ENCODE peak calls at places on chromosomes 5 and 9, in six cellular contexts. W, C, F, N, I and G are unnamed samples.

GRCh38 chr5:132822650-132823480 is 7.6 kb downstream of the SHROOM1 start:
- DNase-seq in W (peak; percentile 48), C (no peak), F (no peak), N (no peak), I (no peak), G (no peak)

GRCh38 chr9:134553061-134553891 is 88.3 kb upstream of the COL5A1 start:
- DNase-seq in W (no peak), C (peak; percentile 11), F (no peak), N (no peak), I (no peak), G (peak; percentile 53)

GRCh38 chr5:139651863-139652787 is 4.0 kb downstream of the CXXC5 start:
- DNase-seq in W (peak; percentile 97), C (peak; percentile 84), F (peak; percentile 88), N (no peak), I (peak; percentile 96), G (peak; percentile 92)

GRCh38 chr9:7266911-7267555 is 509.3 kb downstream of the KDM4C start:
- DNase-seq in W (no peak), C (peak; percentile 57), F (no peak), N (no peak), I (no peak), G (peak; percentile 7)

GRCh38 chr9:124011460-124012301 is at the start of gene LHX2:
- DNase-seq in W (peak; percentile 91), C (peak; percentile 71), F (no peak), N (peak; percentile 71), I (peak; percentile 75), G (peak; percentile 55)

GRCh38 chr5:77358566-77359205 is 133.4 kb downstream of the WDR41 start:
- DNase-seq in W (no peak), C (no peak), F (no peak), N (peak; percentile 55), I (peak; percentile 62), G (peak; percentile 91)

GRCh38 chr5:151686673-151687378 is at the start of gene SPARC:
- DNase-seq in W (peak; percentile 55), C (peak; percentile 46), F (peak; percentile 69), N (peak; percentile 92), I (peak; percentile 98), G (peak; percentile 98)

GRCh38 chr9:110104201-110104845 is 103.6 kb downstream of the C9orf152 start:
- DNase-seq in W (no peak), C (no peak), F (no peak), N (no peak), I (peak; percentile 74), G (peak; percentile 81)

GRCh38 chr5:90193185-90193822 is 216.3 kb downstream of the CETN3 start:
- DNase-seq in W (no peak), C (no peak), F (no peak), N (no peak), I (no peak), G (no peak)

GRCh38 chr9:137055385-137056364 is 1.8 kb upstream of the ENTPD2 start:
- DNase-seq in W (no peak), C (peak; percentile 96), F (no peak), N (no peak), I (peak; percentile 71), G (peak; percentile 53)

GRCh38 chr5:82307431-82307830 is 29.3 kb upstream of the RPS23 start:
- DNase-seq in W (no peak), C (no peak), F (no peak), N (peak; percentile 17), I (peak; percentile 28), G (peak; percentile 27)

GRCh38 chr5:71569748-71570509 is 17.2 kb upstream of the MCCC2 start:
- DNase-seq in W (no peak), C (no peak), F (no peak), N (no peak), I (no peak), G (no peak)

GRCh38 chr5:76604838-76605237 is 18.4 kb downstream of the F2RL2 start:
- DNase-seq in W (no peak), C (no peak), F (no peak), N (no peak), I (peak; percentile 78), G (peak; percentile 47)

GRCh38 chr9:13716620-13717019 is 437.1 kb upstream of the MPDZ start:
- DNase-seq in W (no peak), C (no peak), F (no peak), N (no peak), I (no peak), G (peak; percentile 14)

GRCh38 chr5:111585291-111585690 is 73.0 kb upstream of the STARD4 start:
- DNase-seq in W (no peak), C (no peak), F (no peak), N (no peak), I (no peak), G (no peak)

GRCh38 chr5:180467989-180468731 is 26.0 kb upstream of the CNOT6 start:
- DNase-seq in W (no peak), C (no peak), F (no peak), N (no peak), I (no peak), G (no peak)

GRCh38 chr5:15702102-15702501 is 202.1 kb downstream of the FBXL7 start:
- DNase-seq in W (no peak), C (no peak), F (no peak), N (peak; percentile 46), I (peak; percentile 66), G (peak; percentile 47)

GRCh38 chr9:90919883-90920282 is 118.3 kb downstream of the SYK start:
- DNase-seq in W (no peak), C (no peak), F (no peak), N (no peak), I (no peak), G (no peak)

GRCh38 chr5:168670881-168671575 is 91.9 kb upstream of the PANK3 start:
- DNase-seq in W (no peak), C (no peak), F (peak; percentile 47), N (no peak), I (no peak), G (no peak)

GRCh38 chr9:129574911-129575574 is 45.9 kb downstream of the C9orf50 start:
- DNase-seq in W (no peak), C (no peak), F (peak; percentile 63), N (peak; percentile 28), I (peak; percentile 89), G (peak; percentile 76)

GRCh38 chr9:89923961-89924504 is 319.2 kb downstream of the GADD45G start:
- DNase-seq in W (no peak), C (no peak), F (no peak), N (no peak), I (peak; percentile 21), G (peak; percentile 4)

GRCh38 chr5:168796840-168797548 is 217.8 kb upstream of the PANK3 start:
- DNase-seq in W (no peak), C (no peak), F (no peak), N (no peak), I (no peak), G (no peak)

GRCh38 chr5:12242960-12243888 is 339.0 kb upstream of the CTNND2 start:
- DNase-seq in W (no peak), C (no peak), F (no peak), N (no peak), I (no peak), G (no peak)

GRCh38 chr9:35906923-35907699 is 1.1 kb downstream of the HRCT1 start:
- DNase-seq in W (no peak), C (peak; percentile 66), F (peak; percentile 48), N (no peak), I (peak; percentile 95), G (peak; percentile 92)

GRCh38 chr9:126470251-126470993 is 143.3 kb upstream of the LMX1B start:
- DNase-seq in W (no peak), C (no peak), F (no peak), N (no peak), I (no peak), G (no peak)

GRCh38 chr5:172178301-172179031 is 9.6 kb downstream of the STK10 start:
- DNase-seq in W (no peak), C (no peak), F (no peak), N (no peak), I (no peak), G (no peak)

GRCh38 chr5:74257645-74258328 is 382.7 kb downstream of the ENC1 start:
- DNase-seq in W (no peak), C (peak; percentile 79), F (no peak), N (no peak), I (peak; percentile 62), G (peak; percentile 94)

GRCh38 chr5:135376961-135377621 is 21.9 kb downstream of the MACROH2A1 start:
- DNase-seq in W (peak; percentile 41), C (no peak), F (no peak), N (no peak), I (peak; percentile 22), G (peak; percentile 83)

GRCh38 chr5:91384671-91385430 is 1.7 kb upstream of the ARRDC3 start:
- DNase-seq in W (peak; percentile 27), C (no peak), F (peak; percentile 61), N (peak; percentile 83), I (peak; percentile 94), G (peak; percentile 92)

GRCh38 chr5:161549106-161549505 is 2.6 kb upstream of the GABRB2 start:
- DNase-seq in W (no peak), C (peak; percentile 31), F (no peak), N (no peak), I (peak; percentile 28), G (no peak)

GRCh38 chr5:74231697-74232096 is 408.8 kb downstream of the ENC1 start:
- DNase-seq in W (no peak), C (no peak), F (no peak), N (no peak), I (no peak), G (no peak)

GRCh38 chr9:104872959-104873850 is 54.8 kb downstream of the ABCA1 start:
- DNase-seq in W (no peak), C (no peak), F (no peak), N (peak; percentile 49), I (peak; percentile 98), G (peak; percentile 93)

GRCh38 chr5:138468966-138469539 is 3.8 kb downstream of the EGR1 start:
- DNase-seq in W (no peak), C (no peak), F (no peak), N (peak; percentile 64), I (no peak), G (peak; percentile 87)

GRCh38 chr5:34736445-34737119 is 80.5 kb downstream of the RAI14 start:
- DNase-seq in W (no peak), C (no peak), F (no peak), N (no peak), I (no peak), G (peak; percentile 35)
- TF ChIP-seq CTCF in W (no peak), C (no peak), F (no peak), N (no peak), I (no peak), G (no peak)

GRCh38 chr9:16348531-16348930 is 521.9 kb downstream of the BNC2 start:
- DNase-seq in W (no peak), C (no peak), F (no peak), N (no peak), I (no peak), G (peak; percentile 85)
- H3K4me3 ChIP-seq in W (no peak overlapping the region), C (no peak overlapping the region), F (no peak overlapping the region), N (no peak overlapping the region), I (no peak overlapping the region), G (no peak overlapping the region)

GRCh38 chr9:5486988-5487387 is 23.3 kb upstream of the PDCD1LG2 start:
- DNase-seq in W (no peak), C (no peak), F (no peak), N (no peak), I (no peak), G (no peak)
- TF ChIP-seq CTCF in W (peak; percentile 1), C (no peak), F (no peak), N (no peak), I (no peak), G (no peak)

GRCh38 chr9:74358944-74359343 is 138.2 kb upstream of the RORB start:
- DNase-seq in W (no peak), C (no peak), F (no peak), N (no peak), I (no peak), G (no peak)
- H3K4me3 ChIP-seq in W (no peak overlapping the region), C (no peak overlapping the region), F (no peak overlapping the region), N (no peak overlapping the region), I (no peak overlapping the region), G (no peak overlapping the region)